ENCODE peak calls at places on chromosomes 5 and 9, in seven cellular contexts. D, X, S, K, E, L and Y are unnamed samples. For H3K9me3, the result is how much of the 10 kb centered on the place peaks cover.

GRCh38 chr5:176832162-176832561 is 21.8 kb downstream of the UNC5A start:
- DNase-seq in D (no peak), S (no peak), L (no peak), X (no peak), K (no peak), E (no peak), Y (no peak)

GRCh38 chr5:157994906-157995519 is 136.1 kb upstream of the CLINT1 start:
- DNase-seq in K (peak), S (peak), L (peak), E (peak), X (peak), D (peak), Y (peak)

GRCh38 chr9:125549465-125550215 is 157.4 kb downstream of the MAPKAP1 start:
- DNase-seq in K (no peak), X (peak), S (no peak), D (no peak), E (peak), L (no peak), Y (no peak)

GRCh38 chr5:143657814-143658395 is 154.1 kb upstream of the HMHB1 start:
- DNase-seq in L (no peak), K (no peak), E (no peak), D (no peak), S (no peak), X (no peak), Y (no peak)

GRCh38 chr9:100436566-100436965 is 9.6 kb downstream of the MSANTD3 start:
- DNase-seq in X (no peak), S (no peak), E (no peak), L (no peak), D (no peak), K (no peak), Y (no peak)

GRCh38 chr5:65728219-65728618 is 6.2 kb downstream of the NLN start:
- DNase-seq in D (no peak), L (no peak), S (no peak), K (no peak), E (peak), X (no peak), Y (no peak)

GRCh38 chr5:51895834-51896233 is 512.6 kb downstream of the ISL1 start:
- DNase-seq in S (no peak), E (no peak), X (no peak), K (no peak), D (no peak), L (no peak), Y (no peak)

GRCh38 chr9:16515879-16516289 is 354.6 kb downstream of the BNC2 start:
- DNase-seq in X (no peak), S (no peak), D (no peak), L (peak), E (peak), K (no peak), Y (no peak)

GRCh38 chr5:72238712-72239445 is 81.2 kb downstream of the MRPS27 start:
- DNase-seq in S (no peak), X (no peak), D (no peak), K (no peak), E (no peak), L (peak), Y (no peak)

GRCh38 chr5:107566537-107566875 is 104.2 kb downstream of the EFNA5 start:
- DNase-seq in E (peak), S (no peak), X (no peak), L (no peak), D (no peak), K (no peak), Y (no peak)

DNA sequence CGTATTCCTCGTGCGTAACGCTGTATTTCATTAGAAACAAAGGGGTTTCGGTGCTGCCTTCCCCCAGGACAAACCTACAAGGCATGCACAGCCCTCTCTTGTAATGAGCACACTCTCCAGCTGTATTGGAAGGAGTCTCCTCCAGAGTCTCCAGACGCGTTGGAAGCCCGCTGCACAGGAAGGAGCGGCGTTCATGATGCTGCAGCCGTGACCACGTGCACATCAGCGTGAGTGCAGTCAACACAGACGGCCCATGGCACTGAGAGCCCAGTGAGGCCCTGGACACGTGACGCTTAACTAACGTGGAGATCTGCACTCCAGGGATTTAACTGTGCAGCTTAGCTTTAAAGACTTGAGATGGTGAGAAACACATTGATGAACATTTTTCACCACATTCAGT is 209.0 kb upstream of the IRX1 start:
- DNase-seq in K (no peak), E (no peak), D (no peak), X (no peak), S (no peak), L (no peak), Y (no peak)
- H3K9me3 ChIP-seq in K (under half), E (under half), D (under half), X (under half), S (under half), L (under half), Y (under half)

GRCh38 chr9:121200346-121200745 is 1.3 kb downstream of the RAB14 start:
- DNase-seq in D (no peak), S (no peak), X (no peak), K (no peak), L (no peak), E (no peak), Y (no peak)
- H3K27ac ChIP-seq in D (peak), S (peak), X (peak), K (no peak), L (no peak), E (peak), Y (no peak)

GRCh38 chr9:40911647-40912046 is 216.8 kb downstream of the FOXD4L6 start:
- DNase-seq in E (no peak), D (no peak), S (no peak), K (no peak), L (no peak), X (no peak), Y (no peak)

GRCh38 chr9:40913096-40913719 is 215.3 kb downstream of the FOXD4L6 start:
- DNase-seq in L (no peak), X (no peak), K (no peak), E (no peak), D (no peak), S (no peak), Y (no peak)

GRCh38 chr9:40914772-40915659 is 213.5 kb downstream of the FOXD4L6 start:
- DNase-seq in S (no peak), L (peak), X (no peak), E (no peak), K (no peak), D (no peak), Y (no peak)

GRCh38 chr9:40909821-40910220 is 218.7 kb downstream of the FOXD4L6 start:
- DNase-seq in K (no peak), S (no peak), X (no peak), E (no peak), L (no peak), D (no peak), Y (no peak)

DNA sequence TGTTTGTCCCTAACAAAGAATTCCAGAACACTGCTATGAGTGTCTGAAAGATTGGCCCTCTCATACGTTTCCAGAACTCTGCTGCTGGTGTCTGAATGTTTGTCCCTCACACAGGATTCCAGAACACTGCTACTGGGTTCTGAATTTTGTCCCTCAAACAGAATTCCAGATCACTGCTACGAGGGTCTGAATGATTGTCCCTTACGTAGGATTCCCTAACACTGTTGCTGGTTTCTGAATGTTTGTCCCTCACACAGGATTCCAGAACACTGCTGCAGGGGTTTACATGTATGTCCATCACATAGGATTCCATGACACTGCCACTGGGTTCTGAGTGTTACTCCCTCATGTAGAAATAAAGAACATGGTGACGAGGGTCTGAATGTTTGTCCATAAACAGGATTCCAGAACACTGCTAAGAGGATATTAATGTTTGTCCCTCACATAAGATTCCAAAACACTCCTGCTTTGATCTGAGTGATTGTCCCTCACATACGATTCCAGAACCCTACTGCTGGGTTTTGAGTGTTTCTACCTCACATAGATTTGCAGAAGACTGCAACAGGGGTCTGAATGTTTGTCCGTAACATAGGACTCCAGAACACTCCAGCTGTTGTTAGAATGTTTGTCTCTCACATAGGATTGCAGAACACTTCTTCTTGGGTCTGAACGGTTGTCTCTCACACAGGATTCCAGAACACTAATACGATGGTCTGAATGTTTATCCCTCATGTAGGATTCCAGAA is 214.4 kb downstream of the FOXD4L6 start:
- DNase-seq in E (no peak), D (no peak), K (no peak), S (no peak), L (peak), X (no peak), Y (no peak)
- H3K9me3 ChIP-seq in E (half or more), D (half or more), K (under half), S (half or more), L (half or more), X (under half), Y (under half)

GRCh38 chr5:123517479-123517878 is 5.5 kb downstream of the CSNK1G3 start:
- DNase-seq in K (no peak), L (no peak), X (no peak), S (no peak), E (no peak), D (no peak), Y (no peak)

GRCh38 chr5:123520677-123521247 is 8.8 kb downstream of the CSNK1G3 start:
- DNase-seq in S (no peak), E (no peak), K (no peak), L (no peak), X (no peak), D (no peak), Y (no peak)

GRCh38 chr5:123514615-123515355 is 2.8 kb downstream of the CSNK1G3 start:
- DNase-seq in E (no peak), K (no peak), D (no peak), X (no peak), L (no peak), S (no peak), Y (no peak)

GRCh38 chr5:123515904-123516303 is 3.9 kb downstream of the CSNK1G3 start:
- DNase-seq in D (no peak), S (no peak), K (no peak), E (no peak), L (no peak), X (no peak), Y (no peak)

GRCh38 chr5:123518111-123518510 is 6.1 kb downstream of the CSNK1G3 start:
- DNase-seq in L (no peak), K (no peak), S (no peak), D (no peak), E (no peak), X (no peak), Y (no peak)
- H3K27ac ChIP-seq in L (no peak), K (no peak), S (no peak), D (no peak), E (no peak), X (no peak), Y (no peak)

GRCh38 chr5:3353561-3353960 is 242.1 kb upstream of the IRX1 start:
- DNase-seq in L (peak), E (no peak), K (no peak), S (no peak), D (no peak), X (peak), Y (no peak)
- H3K9me3 ChIP-seq in L (under half), E (under half), K (under half), S (under half), D (under half), X (under half), Y (under half)